ENCODE peak calls at places on chromosomes 11 and 22, in seven cellular contexts. One of them, this sample, is unnamed.

GRCh38 chr11:76670475-76671235 is at the start of gene LRRC32:
- DNase-seq in left lung: peak
- DNase-seq in psoas muscle: peak
- DNase-seq in substantia nigra: no peak
- DNase-seq in naive thymus-derived CD4-positive, alpha-beta T cell: no peak
- DNase-seq in uterus: peak
- DNase-seq in transverse colon: peak
- DNase-seq in this sample: peak

GRCh38 chr22:46363611-46364321 is 28.3 kb downstream of the TRMU start:
- DNase-seq in left lung: no peak
- DNase-seq in transverse colon: no peak
- DNase-seq in psoas muscle: no peak
- DNase-seq in naive thymus-derived CD4-positive, alpha-beta T cell: no peak
- DNase-seq in substantia nigra: no peak
- DNase-seq in uterus: no peak
- DNase-seq in this sample: peak

GRCh38 chr11:17267576-17267975 is 9.0 kb upstream of the NUCB2 start:
- DNase-seq in transverse colon: no peak
- DNase-seq in psoas muscle: no peak
- DNase-seq in left lung: no peak
- DNase-seq in uterus: no peak
- DNase-seq in substantia nigra: no peak
- DNase-seq in naive thymus-derived CD4-positive, alpha-beta T cell: no peak
- DNase-seq in this sample: no peak

GRCh38 chr22:27641049-27641790 is 160.3 kb downstream of the MN1 start:
- DNase-seq in left lung: no peak
- DNase-seq in naive thymus-derived CD4-positive, alpha-beta T cell: no peak
- DNase-seq in psoas muscle: no peak
- DNase-seq in transverse colon: no peak
- DNase-seq in uterus: no peak
- DNase-seq in substantia nigra: no peak
- DNase-seq in this sample: no peak

GRCh38 chr11:75311858-75312288 is 39.6 kb downstream of the ARRB1 start:
- DNase-seq in uterus: peak
- DNase-seq in transverse colon: peak
- DNase-seq in naive thymus-derived CD4-positive, alpha-beta T cell: no peak
- DNase-seq in left lung: no peak
- DNase-seq in psoas muscle: peak
- DNase-seq in substantia nigra: peak
- DNase-seq in this sample: no peak

GRCh38 chr11:2258501-2259465 is 11.6 kb downstream of the ASCL2 start:
- DNase-seq in left lung: peak
- DNase-seq in transverse colon: no peak
- DNase-seq in substantia nigra: no peak
- DNase-seq in naive thymus-derived CD4-positive, alpha-beta T cell: no peak
- DNase-seq in psoas muscle: peak
- DNase-seq in uterus: no peak
- DNase-seq in this sample: no peak

GRCh38 chr11:61315260-61315659 is 17.6 kb downstream of the DDB1 start:
- DNase-seq in transverse colon: no peak
- DNase-seq in left lung: no peak
- DNase-seq in substantia nigra: no peak
- DNase-seq in naive thymus-derived CD4-positive, alpha-beta T cell: no peak
- DNase-seq in psoas muscle: no peak
- DNase-seq in uterus: no peak
- DNase-seq in this sample: no peak

GRCh38 chr11:833114-833791 is 501 bp downstream of the CD151 start:
- DNase-seq in transverse colon: peak
- DNase-seq in psoas muscle: peak
- DNase-seq in substantia nigra: no peak
- DNase-seq in uterus: peak
- DNase-seq in left lung: peak
- DNase-seq in naive thymus-derived CD4-positive, alpha-beta T cell: no peak
- DNase-seq in this sample: peak

GRCh38 chr11:2105536-2105935 is 33.7 kb downstream of the IGF2 start:
- DNase-seq in transverse colon: no peak
- DNase-seq in uterus: no peak
- DNase-seq in naive thymus-derived CD4-positive, alpha-beta T cell: no peak
- DNase-seq in left lung: peak
- DNase-seq in substantia nigra: no peak
- DNase-seq in psoas muscle: peak
- DNase-seq in this sample: peak

GRCh38 chr11:36817336-36817965 is 219.4 kb upstream of the RAG2 start:
- DNase-seq in naive thymus-derived CD4-positive, alpha-beta T cell: no peak
- DNase-seq in psoas muscle: no peak
- DNase-seq in substantia nigra: no peak
- DNase-seq in transverse colon: no peak
- DNase-seq in left lung: no peak
- DNase-seq in uterus: no peak
- DNase-seq in this sample: no peak

GRCh38 chr11:125376117-125376516 is 119.9 kb downstream of the FEZ1 start:
- DNase-seq in substantia nigra: no peak
- DNase-seq in psoas muscle: peak
- DNase-seq in uterus: peak
- DNase-seq in transverse colon: no peak
- DNase-seq in left lung: peak
- DNase-seq in naive thymus-derived CD4-positive, alpha-beta T cell: no peak
- DNase-seq in this sample: no peak

GRCh38 chr11:66891849-66892660 is 35.2 kb downstream of the LRFN4 start:
- DNase-seq in psoas muscle: peak
- DNase-seq in naive thymus-derived CD4-positive, alpha-beta T cell: no peak
- DNase-seq in substantia nigra: no peak
- DNase-seq in transverse colon: peak
- DNase-seq in left lung: no peak
- DNase-seq in uterus: no peak
- DNase-seq in this sample: no peak

GRCh38 chr11:66363187-66363601 is 8.4 kb downstream of the SLC29A2 start:
- DNase-seq in psoas muscle: peak
- DNase-seq in substantia nigra: no peak
- DNase-seq in naive thymus-derived CD4-positive, alpha-beta T cell: no peak
- DNase-seq in transverse colon: no peak
- DNase-seq in left lung: peak
- DNase-seq in uterus: no peak
- DNase-seq in this sample: peak

GRCh38 chr11:96259053-96259837 is 83.8 kb downstream of the MAML2 start:
- DNase-seq in substantia nigra: no peak
- DNase-seq in left lung: no peak
- DNase-seq in uterus: no peak
- DNase-seq in psoas muscle: no peak
- DNase-seq in transverse colon: no peak
- DNase-seq in naive thymus-derived CD4-positive, alpha-beta T cell: peak
- DNase-seq in this sample: no peak

GRCh38 chr22:45994516-45995404 is 17.8 kb upstream of the WNT7B start:
- DNase-seq in psoas muscle: peak
- DNase-seq in uterus: peak
- DNase-seq in substantia nigra: peak
- DNase-seq in naive thymus-derived CD4-positive, alpha-beta T cell: peak
- DNase-seq in left lung: peak
- DNase-seq in transverse colon: peak
- DNase-seq in this sample: peak

GRCh38 chr22:46421272-46421671 is 85.8 kb downstream of the TRMU start:
- DNase-seq in psoas muscle: no peak
- DNase-seq in transverse colon: no peak
- DNase-seq in uterus: no peak
- DNase-seq in substantia nigra: no peak
- DNase-seq in naive thymus-derived CD4-positive, alpha-beta T cell: no peak
- DNase-seq in left lung: peak
- DNase-seq in this sample: peak

GRCh38 chr11:2381494-2382128 is 4.5 kb downstream of the CD81 start:
- DNase-seq in uterus: no peak
- DNase-seq in transverse colon: no peak
- DNase-seq in left lung: peak
- DNase-seq in naive thymus-derived CD4-positive, alpha-beta T cell: no peak
- DNase-seq in substantia nigra: no peak
- DNase-seq in psoas muscle: peak
- DNase-seq in this sample: peak

GRCh38 chr11:8067929-8068575 is 13.0 kb upstream of the TUB start:
- DNase-seq in transverse colon: no peak
- DNase-seq in left lung: no peak
- DNase-seq in psoas muscle: no peak
- DNase-seq in uterus: no peak
- DNase-seq in substantia nigra: no peak
- DNase-seq in naive thymus-derived CD4-positive, alpha-beta T cell: no peak
- DNase-seq in this sample: no peak

GRCh38 chr11:74388678-74389327 is 9.4 kb downstream of the PGM2L1 start:
- DNase-seq in uterus: peak
- DNase-seq in transverse colon: peak
- DNase-seq in naive thymus-derived CD4-positive, alpha-beta T cell: peak
- DNase-seq in substantia nigra: peak
- DNase-seq in psoas muscle: no peak
- DNase-seq in left lung: no peak
- DNase-seq in this sample: no peak

GRCh38 chr11:69155302-69156198 is at the start of gene SMIM38:
- DNase-seq in left lung: no peak
- DNase-seq in naive thymus-derived CD4-positive, alpha-beta T cell: no peak
- DNase-seq in psoas muscle: no peak
- DNase-seq in transverse colon: no peak
- DNase-seq in uterus: no peak
- DNase-seq in substantia nigra: peak
- DNase-seq in this sample: no peak

GRCh38 chr11:110297082-110297725 is 790 bp upstream of the RDX start:
- DNase-seq in naive thymus-derived CD4-positive, alpha-beta T cell: no peak
- DNase-seq in substantia nigra: no peak
- DNase-seq in psoas muscle: no peak
- DNase-seq in left lung: no peak
- DNase-seq in transverse colon: no peak
- DNase-seq in uterus: no peak
- DNase-seq in this sample: no peak

GRCh38 chr11:111986589-111986988 is 38.6 kb upstream of the DLAT start:
- DNase-seq in left lung: no peak
- DNase-seq in transverse colon: no peak
- DNase-seq in psoas muscle: no peak
- DNase-seq in naive thymus-derived CD4-positive, alpha-beta T cell: no peak
- DNase-seq in uterus: no peak
- DNase-seq in substantia nigra: no peak
- DNase-seq in this sample: no peak
- H3K27ac ChIP-seq in left lung: no peak
- H3K27ac ChIP-seq in transverse colon: peak
- H3K27ac ChIP-seq in psoas muscle: no peak
- H3K27ac ChIP-seq in naive thymus-derived CD4-positive, alpha-beta T cell: no peak
- H3K27ac ChIP-seq in uterus: no peak
- H3K27ac ChIP-seq in substantia nigra: no peak
- H3K27ac ChIP-seq in this sample: no peak

GRCh38 chr11:27392715-27393114 is 29.7 kb upstream of the CCDC34 start:
- DNase-seq in left lung: no peak
- DNase-seq in naive thymus-derived CD4-positive, alpha-beta T cell: no peak
- DNase-seq in uterus: no peak
- DNase-seq in transverse colon: no peak
- DNase-seq in substantia nigra: no peak
- DNase-seq in psoas muscle: no peak
- DNase-seq in this sample: no peak

GRCh38 chr11:27391336-27392015 is 28.5 kb upstream of the CCDC34 start:
- DNase-seq in left lung: no peak
- DNase-seq in substantia nigra: no peak
- DNase-seq in psoas muscle: no peak
- DNase-seq in naive thymus-derived CD4-positive, alpha-beta T cell: no peak
- DNase-seq in transverse colon: no peak
- DNase-seq in uterus: no peak
- DNase-seq in this sample: no peak

GRCh38 chr11:27390959-27391326 is 27.9 kb upstream of the CCDC34 start:
- DNase-seq in uterus: no peak
- DNase-seq in substantia nigra: no peak
- DNase-seq in transverse colon: no peak
- DNase-seq in naive thymus-derived CD4-positive, alpha-beta T cell: no peak
- DNase-seq in psoas muscle: no peak
- DNase-seq in left lung: no peak
- DNase-seq in this sample: no peak

GRCh38 chr11:27390318-27390958 is 27.4 kb upstream of the CCDC34 start:
- DNase-seq in naive thymus-derived CD4-positive, alpha-beta T cell: no peak
- DNase-seq in transverse colon: no peak
- DNase-seq in uterus: no peak
- DNase-seq in psoas muscle: no peak
- DNase-seq in left lung: no peak
- DNase-seq in substantia nigra: no peak
- DNase-seq in this sample: no peak

DNA sequence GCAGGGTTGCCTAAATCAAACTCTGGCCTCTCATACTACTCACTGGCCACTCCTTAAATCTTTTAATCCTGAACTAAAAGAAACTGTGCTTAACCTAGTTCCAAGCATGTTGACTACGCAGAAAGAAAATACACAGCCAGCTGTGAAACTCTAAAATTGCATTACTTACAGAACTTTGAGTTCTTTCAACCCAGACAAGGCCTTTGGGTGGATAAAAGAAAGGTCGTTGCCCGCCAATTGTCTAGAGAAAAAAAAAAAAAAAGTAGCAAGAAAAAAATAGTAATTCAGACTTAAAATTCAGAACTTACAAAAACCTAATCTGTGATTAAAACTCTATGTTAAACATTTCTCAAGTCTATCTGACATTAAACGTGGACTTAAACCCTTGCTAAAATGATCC is 29.3 kb upstream of the CCDC34 start:
- DNase-seq in psoas muscle: no peak
- DNase-seq in transverse colon: no peak
- DNase-seq in uterus: no peak
- DNase-seq in naive thymus-derived CD4-positive, alpha-beta T cell: no peak
- DNase-seq in substantia nigra: no peak
- DNase-seq in left lung: no peak
- DNase-seq in this sample: no peak
- H3K27ac ChIP-seq in psoas muscle: no peak
- H3K27ac ChIP-seq in transverse colon: peak
- H3K27ac ChIP-seq in uterus: peak
- H3K27ac ChIP-seq in naive thymus-derived CD4-positive, alpha-beta T cell: no peak
- H3K27ac ChIP-seq in substantia nigra: no peak
- H3K27ac ChIP-seq in left lung: no peak
- H3K27ac ChIP-seq in this sample: no peak

GRCh38 chr22:36507518-36508010 is 724 bp upstream of the FOXRED2 start:
- DNase-seq in psoas muscle: no peak
- DNase-seq in transverse colon: no peak
- DNase-seq in left lung: no peak
- DNase-seq in uterus: no peak
- DNase-seq in naive thymus-derived CD4-positive, alpha-beta T cell: no peak
- DNase-seq in substantia nigra: no peak
- DNase-seq in this sample: no peak

GRCh38 chr22:36510384-36510783 is 3.5 kb upstream of the FOXRED2 start:
- DNase-seq in left lung: no peak
- DNase-seq in transverse colon: no peak
- DNase-seq in psoas muscle: peak
- DNase-seq in naive thymus-derived CD4-positive, alpha-beta T cell: no peak
- DNase-seq in substantia nigra: no peak
- DNase-seq in uterus: no peak
- DNase-seq in this sample: no peak

GRCh38 chr22:36506637-36507517 is at the start of gene FOXRED2:
- DNase-seq in naive thymus-derived CD4-positive, alpha-beta T cell: peak
- DNase-seq in left lung: peak
- DNase-seq in uterus: peak
- DNase-seq in psoas muscle: peak
- DNase-seq in transverse colon: peak
- DNase-seq in substantia nigra: peak
- DNase-seq in this sample: peak

GRCh38 chr22:36510966-36511881 is 4.4 kb upstream of the FOXRED2 start:
- DNase-seq in substantia nigra: no peak
- DNase-seq in left lung: no peak
- DNase-seq in naive thymus-derived CD4-positive, alpha-beta T cell: peak
- DNase-seq in transverse colon: peak
- DNase-seq in psoas muscle: no peak
- DNase-seq in uterus: peak
- DNase-seq in this sample: no peak

GRCh38 chr22:36505998-36506635 is 723 bp downstream of the FOXRED2 start:
- DNase-seq in substantia nigra: no peak
- DNase-seq in transverse colon: peak
- DNase-seq in psoas muscle: no peak
- DNase-seq in naive thymus-derived CD4-positive, alpha-beta T cell: no peak
- DNase-seq in uterus: peak
- DNase-seq in left lung: peak
- DNase-seq in this sample: no peak
- H3K27ac ChIP-seq in substantia nigra: no peak
- H3K27ac ChIP-seq in transverse colon: peak
- H3K27ac ChIP-seq in psoas muscle: peak
- H3K27ac ChIP-seq in naive thymus-derived CD4-positive, alpha-beta T cell: peak
- H3K27ac ChIP-seq in uterus: peak
- H3K27ac ChIP-seq in left lung: peak
- H3K27ac ChIP-seq in this sample: no peak

GRCh38 chr11:128948583-128948982 is 5.9 kb upstream of the TP53AIP1 start:
- DNase-seq in uterus: no peak
- DNase-seq in psoas muscle: no peak
- DNase-seq in left lung: no peak
- DNase-seq in substantia nigra: no peak
- DNase-seq in transverse colon: no peak
- DNase-seq in naive thymus-derived CD4-positive, alpha-beta T cell: no peak
- DNase-seq in this sample: no peak
- H3K27ac ChIP-seq in uterus: no peak
- H3K27ac ChIP-seq in psoas muscle: no peak
- H3K27ac ChIP-seq in left lung: no peak
- H3K27ac ChIP-seq in substantia nigra: no peak
- H3K27ac ChIP-seq in transverse colon: no peak
- H3K27ac ChIP-seq in naive thymus-derived CD4-positive, alpha-beta T cell: no peak
- H3K27ac ChIP-seq in this sample: no peak